ENCODE peak calls at places on chromosomes 6 and 20, in four cellular contexts. W is K562, Z is hepatocyte, S is fibroblast of lung. A is an unnamed sample.

GRCh38 chr6:169579712-169580111 is 122.1 kb downstream of the WDR27 start:
- DNase-seq in W (no peak), Z (no peak), S (no peak), A (no peak)

GRCh38 chr6:74814440-74814839 is 391.4 kb downstream of the COL12A1 start:
- DNase-seq in W (no peak), Z (no peak), S (no peak), A (no peak)

GRCh38 chr6:120198033-120198432 is 848.5 kb upstream of the MAN1A1 start:
- DNase-seq in W (no peak), Z (peak; percentile 48), S (peak; percentile 82), A (no peak)

GRCh38 chr6:157503018-157503747 is 122.2 kb downstream of the ZDHHC14 start:
- DNase-seq in W (no peak), Z (no peak), S (no peak), A (no peak)

GRCh38 chr20:64255361-64256281 is at the start of gene PCMTD2:
- DNase-seq in W (peak; percentile 98), Z (peak; percentile 94), S (peak; percentile 76), A (peak; percentile 95)

GRCh38 chr20:46308258-46309157 is at the start of gene CDH22:
- DNase-seq in W (peak; percentile 72), Z (peak; percentile 74), S (peak; percentile 18), A (peak; percentile 79)

GRCh38 chr6:56914791-56915658 is 39.9 kb upstream of the BEND6 start:
- DNase-seq in W (no peak), Z (no peak), S (no peak), A (no peak)

GRCh38 chr20:50399917-50400704 is 110.1 kb upstream of the PTPN1 start:
- DNase-seq in W (no peak), Z (no peak), S (no peak), A (peak; percentile 61)

GRCh38 chr6:110435052-110435602 is 19.8 kb upstream of the DDO start:
- DNase-seq in W (no peak), Z (no peak), S (no peak), A (no peak)

GRCh38 chr20:46232575-46232974 is 75.7 kb downstream of the CDH22 start:
- DNase-seq in W (no peak), Z (no peak), S (no peak), A (no peak)

GRCh38 chr6:54515013-54515412 is 206.8 kb downstream of the TINAG start:
- DNase-seq in W (no peak), Z (no peak), S (peak; percentile 8), A (no peak)

GRCh38 chr6:16658661-16659060 is 102.6 kb downstream of the ATXN1 start:
- DNase-seq in W (no peak), Z (no peak), S (no peak), A (no peak)

GRCh38 chr6:131073577-131073976 is 10.5 kb upstream of the EPB41L2 start:
- DNase-seq in W (no peak), Z (no peak), S (no peak), A (no peak)

GRCh38 chr6:129472239-129472638 is 237.7 kb downstream of the ARHGAP18 start:
- DNase-seq in W (no peak), Z (no peak), S (no peak), A (no peak)

GRCh38 chr6:562052-562676 is 94.7 kb downstream of the HUS1B start:
- DNase-seq in W (no peak), Z (no peak), S (no peak), A (no peak)

GRCh38 chr6:157107915-157108651 is 215.2 kb downstream of the TMEM242 start:
- DNase-seq in W (peak; percentile 59), Z (peak; percentile 59), S (peak; percentile 95), A (no peak)

GRCh38 chr6:73983367-73983766 is 287.4 kb downstream of the CD109 start:
- DNase-seq in W (no peak), Z (no peak), S (peak; percentile 54), A (no peak)

GRCh38 chr6:77536701-77537100 is 73.4 kb upstream of the HTR1B start:
- DNase-seq in W (no peak), Z (no peak), S (no peak), A (no peak)

GRCh38 chr6:163324326-163324927 is 90.1 kb upstream of the QKI start:
- DNase-seq in W (no peak), Z (no peak), S (peak; percentile 56), A (peak; percentile 32)

GRCh38 chr6:64838726-64839125 is 868.3 kb downstream of the EYS start:
- DNase-seq in W (no peak), Z (no peak), S (no peak), A (no peak)

GRCh38 chr6:27288136-27289044 is 23.7 kb downstream of the POM121L2 start:
- DNase-seq in W (peak; percentile 28), Z (no peak), S (no peak), A (no peak)

GRCh38 chr6:114785235-114786127 is 442.7 kb upstream of the HS3ST5 start:
- DNase-seq in W (no peak), Z (no peak), S (peak; percentile 66), A (no peak)

GRCh38 chr6:83917001-83917400 is 57.5 kb downstream of the CYB5R4 start:
- DNase-seq in W (no peak), Z (no peak), S (peak; percentile 48), A (no peak)
- TF ChIP-seq CTCF in W (no peak), Z (no peak), S (no peak), A (no peak)

GRCh38 chr20:32483351-32484220 is 101.5 kb downstream of the NOL4L start:
- DNase-seq in W (no peak), Z (peak; percentile 96), S (peak; percentile 87), A (peak; percentile 94)
- TF ChIP-seq CTCF in W (no peak), Z (peak; percentile 10), S (no peak), A (no peak)

DNA sequence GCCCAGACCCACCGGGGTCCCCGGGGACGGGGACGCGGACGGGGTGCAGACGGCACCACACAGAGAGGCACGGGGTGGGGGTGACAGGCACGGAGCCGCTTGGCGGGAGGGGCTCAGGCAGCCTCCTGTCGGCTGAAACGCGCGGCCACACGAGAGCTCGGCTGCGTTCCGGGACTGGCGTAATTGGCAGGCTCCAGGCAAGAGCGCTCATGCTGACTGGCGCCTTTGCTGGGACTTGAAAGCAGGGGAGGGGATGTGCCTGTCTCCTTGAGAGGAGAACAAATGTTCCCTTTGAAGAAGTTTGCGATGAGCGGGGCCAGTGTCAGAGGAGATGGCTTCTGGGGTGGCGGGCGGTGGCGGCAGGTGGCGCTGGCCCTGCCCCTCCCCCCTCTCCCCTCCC is 25.8 kb downstream of the BHLHE23 start:
- DNase-seq in W (no peak), Z (no peak), S (no peak), A (no peak)
- TF ChIP-seq CTCF in W (no peak), Z (no peak), S (no peak), A (no peak)

GRCh38 chr20:41798926-41799502 is 180.8 kb upstream of the CHD6 start:
- DNase-seq in W (no peak), Z (no peak), S (no peak), A (no peak)
- TF ChIP-seq CTCF in W (no peak), Z (no peak), S (no peak), A (no peak)

GRCh38 chr6:33248932-33249731 is 22.5 kb downstream of the VPS52 start:
- DNase-seq in W (peak; percentile 96), Z (peak; percentile 97), S (peak; percentile 99), A (peak; percentile 97)

GRCh38 chr6:33249732-33250625 is 21.7 kb downstream of the VPS52 start:
- DNase-seq in W (no peak), Z (no peak), S (peak; percentile 84), A (no peak)

GRCh38 chr6:33250731-33251130 is 20.9 kb downstream of the VPS52 start:
- DNase-seq in W (no peak), Z (no peak), S (no peak), A (no peak)

GRCh38 chr6:33247977-33248642 is 23.6 kb downstream of the VPS52 start:
- DNase-seq in W (peak; percentile 82), Z (peak; percentile 94), S (peak; percentile 73), A (peak; percentile 94)

GRCh38 chr6:33248643-33248931 is 23.1 kb downstream of the VPS52 start:
- DNase-seq in W (no peak), Z (no peak), S (peak; percentile 48), A (no peak)
- TF ChIP-seq CTCF in W (no peak), Z (no peak), S (no peak), A (no peak)

DNA sequence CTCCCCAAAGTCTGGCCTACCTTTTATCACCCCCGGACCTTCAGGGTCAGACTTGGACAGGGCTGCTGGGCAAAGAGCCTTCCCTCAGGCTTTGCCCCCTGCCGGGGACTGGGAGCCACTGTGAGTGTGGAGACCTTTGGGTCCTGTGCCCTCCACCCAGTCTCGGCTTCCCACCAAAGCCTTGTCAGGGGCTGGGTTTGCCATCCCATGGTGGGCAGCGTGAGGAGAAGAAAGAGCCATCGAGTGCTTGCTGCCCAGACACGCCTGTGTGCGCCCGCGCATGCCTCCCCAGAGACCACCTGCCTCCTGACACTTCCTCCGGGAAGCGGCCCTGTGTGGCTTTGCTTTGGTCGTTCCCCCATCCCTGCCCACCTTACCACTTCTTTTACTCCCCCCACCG is 10.3 kb downstream of the VEGFA start:
- DNase-seq in W (no peak), Z (no peak), S (no peak), A (no peak)
- TF ChIP-seq CTCF in W (no peak), Z (no peak), S (no peak), A (no peak)

A was measured in Calu3.